ENCODE peak calls at places on chromosomes 2 and 18, in six cellular contexts. E is WERI-Rb-1, W is GM23248, F is neural progenitor cell, G is heart left ventricle, I is fibroblast of lung. O is an unnamed sample.

GRCh38 chr2:96762529-96763253 is 2.0 kb downstream of the CNNM4 start:
- DNase-seq in E (peak), W (peak), G (no peak), F (peak), I (no peak), O (peak)

GRCh38 chr2:63581266-63581961 is 6.9 kb downstream of the WDPCP start:
- DNase-seq in E (no peak), G (no peak), F (no peak), W (peak), I (peak), O (no peak)

GRCh38 chr2:112449854-112450253 is 16.4 kb upstream of the RGPD8 start:
- DNase-seq in I (no peak), E (no peak), W (no peak), G (no peak), F (no peak), O (no peak)

GRCh38 chr18:36139251-36139650 is 9.6 kb downstream of the ELP2 start:
- DNase-seq in I (no peak), G (no peak), E (no peak), F (no peak), W (no peak), O (no peak)

GRCh38 chr18:3741333-3741732 is 291.4 kb downstream of the TGIF1 start:
- DNase-seq in F (no peak), W (no peak), G (no peak), E (no peak), I (no peak), O (no peak)

GRCh38 chr2:225495706-225496105 is 96.2 kb downstream of the NYAP2 start:
- DNase-seq in F (no peak), I (no peak), G (no peak), W (no peak), E (peak), O (no peak)

GRCh38 chr18:2997846-2998599 is 14.9 kb downstream of the LPIN2 start:
- DNase-seq in E (no peak), F (no peak), G (no peak), I (no peak), W (no peak), O (no peak)

GRCh38 chr18:79698668-79699335 is 19.2 kb downstream of the CTDP1 start:
- DNase-seq in I (peak), G (no peak), W (peak), E (no peak), F (no peak), O (no peak)

GRCh38 chr2:81260320-81260719 is 955.8 kb upstream of the LRRTM1 start:
- DNase-seq in G (no peak), E (no peak), I (peak), F (no peak), W (no peak), O (no peak)

GRCh38 chr2:23122681-23123080 is 262.3 kb upstream of the KLHL29 start:
- DNase-seq in W (no peak), E (no peak), G (no peak), I (no peak), F (no peak), O (no peak)

GRCh38 chr2:183614797-183615429 is 490.7 kb downstream of the NUP35 start:
- DNase-seq in E (no peak), I (no peak), W (no peak), G (peak), F (no peak), O (no peak)

GRCh38 chr2:95379616-95379925 is 22.9 kb upstream of the FAHD2A start:
- DNase-seq in W (no peak), F (peak), G (no peak), E (no peak), I (no peak), O (peak)

GRCh38 chr18:8522756-8523155 is 86.5 kb upstream of the RAB12 start:
- DNase-seq in E (no peak), G (no peak), F (no peak), W (no peak), I (no peak), O (no peak)

GRCh38 chr2:42722328-42723190 is 41.4 kb downstream of the OXER1 start:
- DNase-seq in E (no peak), W (peak), F (peak), I (peak), G (no peak), O (peak)

GRCh38 chr2:240963376-240964220 is 34.8 kb upstream of the SNED1 start:
- DNase-seq in W (no peak), F (no peak), I (no peak), G (peak), E (no peak), O (peak)

GRCh38 chr2:143429932-143430331 is 300.7 kb downstream of the ARHGAP15 start:
- DNase-seq in I (peak), W (no peak), G (no peak), F (no peak), E (no peak), O (no peak)

GRCh38 chr18:57921708-57922107 is 118.6 kb upstream of the ATP8B1 start:
- DNase-seq in W (peak), I (peak), G (no peak), F (no peak), E (no peak), O (no peak)

GRCh38 chr2:169963786-169964185 is 136.5 kb downstream of the UBR3 start:
- DNase-seq in W (peak), G (no peak), E (no peak), I (no peak), F (no peak), O (no peak)

GRCh38 chr2:172253190-172254052 is 150.7 kb upstream of the DLX2 start:
- DNase-seq in I (peak), W (peak), E (no peak), G (no peak), F (no peak), O (no peak)

GRCh38 chr2:150689600-150689999 is 202.1 kb upstream of the RND3 start:
- DNase-seq in W (no peak), E (no peak), G (no peak), F (no peak), I (no peak), O (no peak)

GRCh38 chr2:75605770-75606535 is 40.6 kb upstream of the MRPL19 start:
- DNase-seq in E (no peak), F (peak), W (peak), I (peak), G (no peak), O (peak)

GRCh38 chr2:229474125-229474524 is 203.0 kb upstream of the PID1 start:
- DNase-seq in F (no peak), G (no peak), I (no peak), E (no peak), W (no peak), O (no peak)

GRCh38 chr18:31718386-31718785 is 34.0 kb upstream of the B4GALT6 start:
- DNase-seq in F (no peak), G (no peak), E (no peak), I (no peak), W (no peak), O (no peak)

GRCh38 chr2:202757339-202757738 is 114.2 kb downstream of the ICA1L start:
- DNase-seq in I (no peak), W (no peak), F (no peak), G (no peak), E (no peak), O (no peak)

GRCh38 chr18:22180722-22181121 is 11.3 kb downstream of the GATA6 start:
- DNase-seq in I (no peak), E (no peak), G (no peak), W (no peak), F (no peak), O (peak)

GRCh38 chr2:46970334-46971288 is 55.0 kb upstream of the MCFD2 start:
- DNase-seq in F (no peak), G (no peak), W (peak), I (peak), E (no peak), O (no peak)

GRCh38 chr18:55982992-55983391 is 395.0 kb upstream of the TCF4 start:
- DNase-seq in G (no peak), I (no peak), F (no peak), E (no peak), W (peak), O (peak)

GRCh38 chr2:42793314-42794270 is 1.2 kb upstream of the HAAO start:
- DNase-seq in I (no peak), W (peak), G (no peak), F (peak), E (no peak), O (no peak)

DNA sequence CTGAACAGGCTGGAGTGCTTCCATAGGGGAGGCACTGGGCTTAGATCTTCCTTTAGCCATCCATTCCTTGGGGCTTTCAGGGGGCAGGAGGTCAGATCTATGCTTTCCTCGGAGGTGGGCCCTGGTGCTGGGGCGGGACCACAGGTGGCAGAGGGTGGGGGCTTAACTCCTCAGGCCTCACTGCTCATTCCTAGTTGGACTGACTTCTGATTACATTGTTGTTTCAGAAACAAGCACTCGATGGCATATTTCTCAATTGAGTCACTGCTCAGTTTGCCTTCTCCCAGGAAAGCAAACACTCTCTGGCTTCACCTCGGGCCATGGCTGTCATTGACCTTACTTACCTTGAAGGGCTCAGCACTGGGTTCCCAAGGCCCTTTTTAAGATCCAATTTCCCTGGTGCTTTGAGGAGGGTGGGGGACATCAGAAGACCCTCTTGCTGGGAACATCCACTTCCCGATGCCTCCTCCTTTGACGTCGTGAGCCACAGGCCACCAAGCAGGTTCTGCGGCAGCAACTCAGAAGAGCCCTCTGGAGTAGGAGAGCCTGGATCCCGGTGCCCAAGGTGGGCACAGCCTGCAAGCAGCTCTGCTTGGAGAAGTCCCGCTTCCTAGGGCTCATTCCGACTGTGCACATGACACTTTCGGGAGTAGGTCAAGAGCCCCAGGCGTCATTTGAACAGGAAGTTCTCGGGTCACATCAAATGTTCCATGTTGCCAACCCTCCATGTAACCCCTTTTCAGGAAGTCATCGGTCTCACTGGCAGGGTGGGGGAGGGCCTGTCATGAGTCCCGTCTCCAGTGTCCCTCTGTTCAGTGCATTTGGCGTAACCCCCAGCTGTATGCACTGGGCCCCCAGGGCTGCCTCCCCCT is 40.6 kb downstream of the SDC1 start:
- DNase-seq in F (no peak), G (no peak), I (peak), E (no peak), W (peak), O (peak)
- H3K27ac ChIP-seq in F (no peak), G (no peak), I (no peak), E (no peak), W (no peak), O (no peak)

DNA sequence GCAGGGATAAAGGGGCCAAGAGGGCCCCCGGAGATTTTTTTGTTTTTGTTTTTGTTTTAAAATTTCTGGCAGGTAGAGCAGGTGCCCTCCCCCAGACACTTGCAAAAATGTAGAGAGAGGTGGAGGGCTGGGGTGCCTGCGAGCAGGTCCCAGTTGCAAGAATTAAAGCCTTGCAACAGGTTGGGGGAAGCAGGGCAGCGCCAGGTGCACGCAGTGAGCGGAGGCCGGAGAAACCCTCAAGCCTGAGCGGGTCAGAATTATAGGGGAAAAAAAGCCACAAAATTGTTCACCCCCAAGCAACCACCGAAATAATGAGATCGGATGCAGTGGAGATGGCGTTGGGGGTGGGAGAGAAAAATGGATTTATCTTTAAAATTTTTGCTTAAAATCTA is 527 bp downstream of the IGFBP5 start:
- DNase-seq in W (no peak), I (no peak), E (no peak), G (no peak), F (peak), O (no peak)
- H3K4me3 ChIP-seq in W (peak), I (peak), E (peak), G (peak), F (peak), O (peak)

DNA sequence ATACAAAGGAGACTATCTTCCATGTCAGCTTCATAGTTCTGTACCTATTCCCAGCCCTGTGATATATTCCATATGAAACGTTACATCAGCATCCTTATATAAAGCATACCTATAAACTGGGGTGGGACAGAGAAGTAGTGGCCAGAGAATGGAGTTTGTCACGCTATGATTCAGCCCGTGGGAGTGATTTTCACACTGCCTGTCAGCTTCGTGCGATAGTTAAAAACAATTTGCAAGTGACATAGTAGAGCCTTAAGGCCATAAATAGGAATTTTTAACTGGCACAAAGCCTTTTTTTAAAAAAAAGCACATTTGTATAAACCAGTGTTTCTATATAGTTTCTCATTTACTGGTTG is 30.2 kb downstream of the PKP4 start:
- DNase-seq in F (no peak), W (peak), G (no peak), E (no peak), I (no peak), O (no peak)
- H3K27ac ChIP-seq in F (no peak), W (peak), G (no peak), E (no peak), I (no peak), O (no peak)

GRCh38 chr2:71455011-71455740 is 1.8 kb downstream of the DYSF start:
- DNase-seq in W (no peak), I (no peak), G (no peak), E (no peak), F (no peak), O (peak)
- H3K4me3 ChIP-seq in W (no peak), I (no peak), G (peak), E (no peak), F (no peak), O (no peak)

DNA sequence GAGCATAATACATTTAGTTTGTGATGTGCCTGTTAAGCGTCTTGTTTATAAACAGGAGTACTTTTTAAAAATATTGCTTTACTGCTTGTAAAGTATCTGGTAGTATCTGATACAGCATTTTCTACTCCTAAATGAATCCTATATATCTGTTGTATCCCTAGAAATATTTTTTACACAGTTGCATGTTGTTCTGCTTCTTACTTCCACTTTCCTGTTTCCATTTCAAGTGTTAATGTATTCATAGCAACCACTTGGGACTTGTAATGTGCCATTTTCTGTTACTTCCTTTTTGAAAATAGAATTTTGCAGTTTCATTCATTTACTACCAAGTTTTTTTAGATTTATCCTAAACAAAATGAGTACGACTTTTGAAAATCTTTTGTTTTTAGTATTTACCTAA is 24.9 kb downstream of the CCNT2 start:
- DNase-seq in G (no peak), W (no peak), F (no peak), E (no peak), I (no peak), O (no peak)
- H3K27ac ChIP-seq in G (no peak), W (no peak), F (no peak), E (no peak), I (no peak), O (no peak)

GRCh38 chr18:11946756-11947155 is 34.6 kb upstream of the IMPA2 start:
- DNase-seq in W (peak), I (peak), E (no peak), G (no peak), F (peak), O (peak)
- H3K4me3 ChIP-seq in W (peak), I (peak), E (no peak), G (peak), F (peak), O (no peak)

DNA sequence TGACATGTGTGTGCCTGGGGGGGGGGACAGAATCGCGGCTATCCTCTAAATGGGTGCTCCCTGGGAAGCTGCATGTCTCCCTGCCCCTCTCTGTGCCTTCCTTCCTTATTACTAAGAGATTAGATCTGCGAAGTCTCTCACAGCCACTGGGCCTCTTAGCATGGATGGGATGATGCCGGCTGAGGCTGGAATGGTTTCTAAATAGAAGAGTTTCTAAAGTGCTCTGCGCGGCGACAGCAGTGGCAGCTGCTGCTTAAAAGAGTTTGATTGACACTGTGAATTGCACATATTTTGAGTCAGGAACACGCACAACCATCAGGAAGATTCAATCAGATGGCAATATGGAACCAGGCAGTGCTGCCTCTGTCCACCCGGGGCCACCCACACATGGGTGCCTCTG is 163.7 kb downstream of the CLIP4 start:
- DNase-seq in E (no peak), G (no peak), I (no peak), W (no peak), F (no peak), O (peak)
- H3K27ac ChIP-seq in E (no peak), G (no peak), I (no peak), W (no peak), F (no peak), O (no peak)